ENCODE peak calls at places on chromosome 22, in five cellular contexts. X, R, V, C and S are unnamed samples.

GRCh38 chr22:41446057-41446501 is 522 bp downstream of the TOB2 start:
- DNase-seq in R (no peak), C (peak; percentile 36), V (no peak), X (peak; percentile 13), S (peak; percentile 14)

GRCh38 chr22:32644252-32645100 is 157.0 kb upstream of the TIMP3 start:
- DNase-seq in R (peak; percentile 25), C (peak; percentile 62), V (peak; percentile 32), X (peak; percentile 22), S (peak; percentile 78)

GRCh38 chr22:17638182-17638431 is 450 bp upstream of the BCL2L13 start:
- DNase-seq in C (peak; percentile 32), X (no peak), R (no peak), V (no peak), S (no peak)

GRCh38 chr22:38202437-38203089 is 769 bp downstream of the MAFF start:
- DNase-seq in X (peak; percentile 91), R (peak; percentile 69), V (peak; percentile 81), C (peak; percentile 96), S (peak; percentile 90)

GRCh38 chr22:36191106-36191836 is 10.3 kb downstream of the APOL4 start:
- DNase-seq in X (peak; percentile 29), R (no peak), C (peak; percentile 47), V (peak; percentile 62), S (no peak)

GRCh38 chr22:37161442-37161841 is 11.7 kb upstream of the IL2RB start:
- DNase-seq in V (no peak), R (peak; percentile 85), X (peak; percentile 26), C (no peak), S (no peak)

GRCh38 chr22:36734171-36735058 is 30.9 kb upstream of the CACNG2 start:
- DNase-seq in C (peak; percentile 15), X (peak; percentile 54), V (peak; percentile 65), R (peak; percentile 52), S (peak; percentile 12)

GRCh38 chr22:35601743-35602633 is 15.1 kb downstream of the MB start:
- DNase-seq in V (peak; percentile 71), C (peak; percentile 41), X (peak; percentile 73), R (no peak), S (peak; percentile 89)

GRCh38 chr22:38829485-38829884 is 14.3 kb downstream of the NPTXR start:
- DNase-seq in C (no peak), X (no peak), V (no peak), R (no peak), S (no peak)

GRCh38 chr22:19176732-19177131 is 1.8 kb downstream of the SLC25A1 start:
- DNase-seq in C (no peak), R (no peak), V (no peak), X (no peak), S (no peak)

GRCh38 chr22:35914665-35915476 is 113.8 kb downstream of the RBFOX2 start:
- DNase-seq in X (peak; percentile 94), V (peak; percentile 86), R (peak; percentile 23), C (peak; percentile 73), S (peak; percentile 95)

GRCh38 chr22:23742505-23743264 is 8.2 kb downstream of the ZNF70 start:
- DNase-seq in C (no peak), R (no peak), V (no peak), X (peak; percentile 43), S (no peak)

GRCh38 chr22:38177044-38177443 is 4.6 kb downstream of the PLA2G6 start:
- DNase-seq in X (no peak), R (peak; percentile 50), V (no peak), C (no peak), S (no peak)

GRCh38 chr22:19680287-19680881 is 33.9 kb upstream of the SEPTIN5 start:
- DNase-seq in V (no peak), X (no peak), R (no peak), C (no peak), S (no peak)

GRCh38 chr22:40347300-40347699 is 1.0 kb downstream of the ADSL start:
- DNase-seq in X (no peak), R (no peak), V (no peak), C (no peak), S (no peak)

GRCh38 chr22:40345271-40345670 is 1.0 kb upstream of the ADSL start:
- DNase-seq in X (peak; percentile 26), R (peak; percentile 53), V (peak; percentile 27), C (no peak), S (peak; percentile 23)

GRCh38 chr22:40348025-40348658 is 1.8 kb downstream of the ADSL start:
- DNase-seq in R (peak; percentile 78), C (peak; percentile 45), V (peak; percentile 26), X (peak; percentile 76), S (peak; percentile 80)

GRCh38 chr22:40345801-40346177 is 511 bp upstream of the ADSL start:
- DNase-seq in V (peak; percentile 32), X (peak; percentile 49), R (peak; percentile 68), C (no peak), S (peak; percentile 42)

GRCh38 chr22:40346178-40347064 is at the start of gene ADSL:
- DNase-seq in C (peak; percentile 85), X (peak; percentile 84), R (peak; percentile 91), V (peak; percentile 69), S (peak; percentile 86)
- TF ChIP-seq CTCF in C (peak; percentile 19), X (no peak), R (no peak), V (no peak), S (peak; percentile 28)

GRCh38 chr22:50115693-50116092 is 25.9 kb downstream of the MOV10L1 start:
- DNase-seq in R (no peak), X (peak; percentile 65), V (peak; percentile 42), C (no peak), S (peak; percentile 28)

GRCh38 chr22:50112151-50113118 is 22.6 kb downstream of the MOV10L1 start:
- DNase-seq in C (no peak), R (peak; percentile 12), X (peak; percentile 89), V (peak; percentile 86), S (peak; percentile 94)

GRCh38 chr22:50117168-50117762 is 27.5 kb downstream of the MOV10L1 start:
- DNase-seq in V (no peak), X (no peak), R (no peak), C (no peak), S (no peak)

GRCh38 chr22:50111056-50111455 is 21.2 kb downstream of the MOV10L1 start:
- DNase-seq in R (no peak), X (no peak), V (no peak), C (no peak), S (no peak)

GRCh38 chr22:50114221-50114981 is 24.6 kb downstream of the MOV10L1 start:
- DNase-seq in R (no peak), V (peak; percentile 81), X (peak; percentile 80), C (no peak), S (peak; percentile 74)
- H3K4me3 ChIP-seq in R (no peak overlapping the region), V (peak overlapping the region; percentile 58), X (peak overlapping the region; percentile 44), C (no peak overlapping the region), S (peak overlapping the region; percentile 48)

GRCh38 chr22:26757496-26757895 is 100.1 kb downstream of the MIAT start:
- DNase-seq in C (no peak), R (no peak), X (no peak), V (no peak), S (no peak)

GRCh38 chr22:26748845-26749244 is 91.5 kb downstream of the MIAT start:
- DNase-seq in C (no peak), X (no peak), R (no peak), V (no peak), S (no peak)

GRCh38 chr22:26756675-26757293 is 99.4 kb downstream of the MIAT start:
- DNase-seq in C (peak; percentile 30), R (peak; percentile 52), V (peak; percentile 82), X (peak; percentile 57), S (peak; percentile 48)

GRCh38 chr22:26751217-26751616 is 93.8 kb downstream of the MIAT start:
- DNase-seq in R (no peak), X (peak; percentile 34), V (peak; percentile 40), C (no peak), S (peak; percentile 26)

GRCh38 chr22:26753125-26753862 is 95.9 kb downstream of the MIAT start:
- DNase-seq in R (no peak), X (no peak), V (no peak), C (no peak), S (no peak)
- TF ChIP-seq CTCF in R (no peak), X (peak; percentile 17), V (no peak), C (no peak), S (peak; percentile 32)

GRCh38 chr22:44491666-44492405 is 6.2 kb downstream of the RTL6 start:
- DNase-seq in X (no peak), C (no peak), R (no peak), V (no peak), S (no peak)
- H3K4me3 ChIP-seq in X (no peak overlapping the region), C (no peak overlapping the region), R (no peak overlapping the region), V (no peak overlapping the region), S (no peak overlapping the region)

GRCh38 chr22:29320546-29320945 is 5.0 kb upstream of the RASL10A start:
- DNase-seq in X (no peak), R (no peak), V (no peak), C (no peak), S (no peak)
- TF ChIP-seq CTCF in X (peak; percentile 20), R (no peak), V (peak; percentile 17), C (no peak), S (peak; percentile 49)

GRCh38 chr22:46087336-46087690 is 63.0 kb upstream of the PPARA start:
- DNase-seq in C (no peak), X (peak; percentile 46), R (no peak), V (no peak), S (no peak)

GRCh38 chr22:46086577-46087335 is 63.6 kb upstream of the PPARA start:
- DNase-seq in C (peak; percentile 35), V (peak; percentile 73), X (peak; percentile 80), R (no peak), S (no peak)

GRCh38 chr22:46088541-46089311 is 61.6 kb upstream of the PPARA start:
- DNase-seq in C (peak; percentile 47), X (peak; percentile 84), V (peak; percentile 76), R (no peak), S (peak; percentile 76)

GRCh38 chr22:46089426-46090041 is 60.8 kb upstream of the PPARA start:
- DNase-seq in C (peak; percentile 17), X (no peak), V (no peak), R (no peak), S (no peak)

DNA sequence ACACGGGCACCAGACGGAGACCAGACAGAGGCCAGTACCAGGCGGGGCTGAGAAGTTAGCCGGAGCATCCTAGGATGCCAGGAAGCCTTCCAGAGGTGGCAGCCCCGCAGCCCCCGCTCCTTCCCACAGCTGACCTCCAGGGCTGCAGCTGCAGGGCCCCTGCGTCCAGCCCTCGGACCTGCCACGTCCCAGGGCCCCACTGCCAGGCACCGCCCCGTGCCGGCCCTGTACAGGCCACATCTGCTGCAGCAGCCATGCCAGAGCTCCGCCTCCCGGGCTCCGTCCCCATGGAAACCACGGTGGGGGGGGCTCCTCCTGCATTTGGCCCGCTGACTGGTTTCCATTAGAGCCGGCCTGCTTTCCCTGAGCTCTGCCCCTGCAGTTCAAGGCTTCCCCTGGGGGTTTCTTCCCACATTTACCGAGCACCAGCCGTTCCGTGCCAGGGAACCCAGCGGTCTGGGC is 62.5 kb upstream of the PPARA start:
- DNase-seq in C (peak; percentile 93), V (peak; percentile 89), R (no peak), X (peak; percentile 94), S (peak; percentile 94)
- H3K4me3 ChIP-seq in C (peak overlapping the region; percentile 40), V (peak overlapping the region; percentile 26), R (no peak overlapping the region), X (no peak overlapping the region), S (peak overlapping the region; percentile 22)